ENCODE peak calls at places on chromosomes 16 and 17, in nine cellular contexts. M is K562, G is A549, V is HCT116, H is GM12878, T is H1, O is SK-N-SH, A is endothelial cell of umbilical vein, U is HepG2. N is an unnamed sample.

GRCh38 chr16:79250457-79251098 is 350.0 kb downstream of the MAF start:
- DNase-seq in U (no peak), H (no peak), O (no peak), T (no peak), G (no peak), A (no peak), M (no peak), V (no peak), N (no peak)

GRCh38 chr17:1880851-1881630 is 51.2 kb downstream of the RPA1 start:
- DNase-seq in V (no peak), O (no peak), A (no peak), M (no peak), G (no peak), U (no peak), H (no peak), T (no peak), N (no peak)

GRCh38 chr16:54080524-54081008 is 206.0 kb downstream of the IRX3 start:
- DNase-seq in V (no peak), A (no peak), T (no peak), M (no peak), U (peak; percentile 94), H (no peak), O (no peak), G (peak; percentile 31), N (peak; percentile 71)

GRCh38 chr17:45248132-45248936 is 13.6 kb downstream of the SPATA32 start:
- DNase-seq in G (peak; percentile 81), U (no peak), A (no peak), O (no peak), T (no peak), M (peak; percentile 79), V (no peak), H (no peak), N (peak; percentile 73)

GRCh38 chr16:84484579-84485254 is 19.7 kb downstream of the MEAK7 start:
- DNase-seq in V (peak; percentile 41), U (peak; percentile 62), G (peak; percentile 47), H (no peak), T (no peak), M (peak; percentile 73), O (peak; percentile 77), A (peak; percentile 61), N (peak; percentile 73)

GRCh38 chr16:813916-814412 is 13.4 kb upstream of the GNG13 start:
- DNase-seq in V (no peak), O (no peak), A (no peak), G (no peak), M (no peak), H (no peak), U (no peak), T (no peak), N (no peak)

GRCh38 chr17:78862073-78863023 is 21.7 kb upstream of the USP36 start:
- DNase-seq in A (peak; percentile 95), O (no peak), H (no peak), T (no peak), G (peak; percentile 87), M (peak; percentile 78), U (peak; percentile 62), V (peak; percentile 92), N (peak; percentile 86)

GRCh38 chr16:35516551-35516950 is 2057.1 kb downstream of the TP53TG3F start:
- DNase-seq in G (no peak), H (no peak), A (no peak), V (no peak), M (no peak), U (no peak), T (no peak), O (no peak), N (no peak)

GRCh38 chr16:29745853-29746345 is at the start of gene C16orf54:
- DNase-seq in A (no peak), G (no peak), M (no peak), U (no peak), H (peak; percentile 89), T (no peak), O (no peak), V (no peak), N (peak; percentile 99)

GRCh38 chr17:40548982-40549680 is 16.1 kb downstream of the CCR7 start:
- DNase-seq in U (peak; percentile 96), G (peak; percentile 82), O (peak; percentile 47), T (no peak), H (no peak), V (no peak), M (no peak), A (peak; percentile 87), N (no peak)

GRCh38 chr17:81631482-81631881 is 5.4 kb downstream of the NPLOC4 start:
- DNase-seq in O (no peak), V (no peak), T (no peak), A (no peak), M (no peak), U (no peak), H (no peak), G (no peak), N (no peak)

DNA sequence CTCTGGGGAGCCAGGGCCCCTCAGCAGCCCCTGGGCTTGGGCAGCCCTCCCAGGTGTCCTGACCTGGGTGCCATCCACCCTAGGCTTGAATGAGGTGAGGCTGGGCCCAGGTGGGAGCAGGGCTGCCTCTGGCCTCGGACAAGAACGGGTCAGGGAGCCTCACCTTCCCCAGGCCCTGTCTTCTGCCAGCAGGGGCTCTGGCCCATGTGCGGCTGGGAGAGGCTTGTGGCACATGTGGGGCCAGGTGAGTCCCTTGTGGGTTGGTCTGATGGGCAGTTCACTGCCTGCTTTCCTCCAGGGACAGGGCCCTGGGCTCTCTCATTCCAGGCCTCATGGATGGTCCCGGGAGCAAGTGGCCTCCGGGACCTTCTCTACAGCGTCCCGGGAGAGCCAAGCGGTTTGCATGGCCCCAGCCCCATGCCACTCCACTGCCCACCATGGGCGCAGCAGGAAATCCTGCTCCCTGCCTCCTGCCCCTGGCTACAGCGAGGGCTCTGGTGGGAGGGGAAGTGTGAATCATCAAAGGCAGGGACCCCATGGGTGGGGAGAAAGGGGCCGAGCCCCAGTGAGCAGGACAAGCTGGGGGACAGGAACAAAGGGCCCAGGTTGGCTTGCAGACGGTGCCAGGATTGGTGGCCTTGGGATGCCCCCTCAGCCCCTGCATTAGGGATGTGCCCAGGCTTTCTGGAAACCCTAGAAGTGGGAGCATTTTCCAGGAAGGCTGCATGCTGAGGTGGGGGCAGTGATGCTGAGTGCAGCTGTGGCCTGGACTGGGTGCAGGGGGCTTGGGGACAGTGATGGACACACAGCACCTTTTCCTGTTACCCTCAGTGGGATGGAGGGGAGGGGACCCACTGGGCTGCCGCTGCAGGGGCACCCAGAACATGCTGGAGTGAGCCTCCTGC is 12.2 kb downstream of the VASN start:
- DNase-seq in H (no peak), G (no peak), O (peak; percentile 52), A (peak; percentile 37), U (no peak), M (no peak), T (no peak), V (no peak), N (no peak)
- TF ChIP-seq CTCF in H (no peak), G (no peak), O (no peak), A (no peak), U (no peak), M (no peak), T (no peak), V (no peak), N (no peak)

GRCh38 chr17:60167095-60167741 is 17.4 kb downstream of the CA4 start:
- DNase-seq in U (no peak), A (no peak), O (no peak), M (no peak), V (no peak), G (no peak), H (no peak), T (no peak), N (no peak)
- TF ChIP-seq MAX in U (no peak), A (no peak), O (no peak), M (no peak), V (no peak), G (no peak), H (no peak), T (no peak), N (no peak)

DNA sequence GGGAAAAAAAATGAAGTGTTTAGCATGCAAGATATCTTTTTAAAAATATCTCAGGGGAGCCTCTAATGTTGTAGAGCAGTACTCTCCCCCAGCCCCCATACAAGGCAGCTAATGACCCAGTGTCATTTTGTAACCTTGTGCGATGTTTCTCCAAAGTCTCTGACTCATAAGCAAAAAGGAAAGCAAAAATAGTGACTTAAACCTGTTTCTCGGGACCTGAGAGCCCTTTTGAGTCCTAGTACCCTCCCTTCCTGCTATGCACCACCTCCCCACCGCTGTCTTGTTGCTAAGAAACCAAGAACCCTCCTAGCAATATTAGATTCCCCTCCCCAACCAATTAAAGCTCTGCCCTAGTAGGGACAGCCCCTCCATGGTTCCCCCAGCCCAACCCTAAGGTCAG is 2.8 kb downstream of the MYCBPAP start:
- DNase-seq in A (no peak), O (no peak), M (no peak), U (no peak), V (no peak), G (no peak), T (no peak), H (peak; percentile 83), N (peak; percentile 27)
- H3K4me3 ChIP-seq in A (no peak overlapping the region), O (no peak overlapping the region), M (no peak overlapping the region), U (no peak overlapping the region), V (no peak overlapping the region), G (no peak overlapping the region), T (no peak overlapping the region), H (peak overlapping the region; percentile 57), N (no peak overlapping the region)

DNA sequence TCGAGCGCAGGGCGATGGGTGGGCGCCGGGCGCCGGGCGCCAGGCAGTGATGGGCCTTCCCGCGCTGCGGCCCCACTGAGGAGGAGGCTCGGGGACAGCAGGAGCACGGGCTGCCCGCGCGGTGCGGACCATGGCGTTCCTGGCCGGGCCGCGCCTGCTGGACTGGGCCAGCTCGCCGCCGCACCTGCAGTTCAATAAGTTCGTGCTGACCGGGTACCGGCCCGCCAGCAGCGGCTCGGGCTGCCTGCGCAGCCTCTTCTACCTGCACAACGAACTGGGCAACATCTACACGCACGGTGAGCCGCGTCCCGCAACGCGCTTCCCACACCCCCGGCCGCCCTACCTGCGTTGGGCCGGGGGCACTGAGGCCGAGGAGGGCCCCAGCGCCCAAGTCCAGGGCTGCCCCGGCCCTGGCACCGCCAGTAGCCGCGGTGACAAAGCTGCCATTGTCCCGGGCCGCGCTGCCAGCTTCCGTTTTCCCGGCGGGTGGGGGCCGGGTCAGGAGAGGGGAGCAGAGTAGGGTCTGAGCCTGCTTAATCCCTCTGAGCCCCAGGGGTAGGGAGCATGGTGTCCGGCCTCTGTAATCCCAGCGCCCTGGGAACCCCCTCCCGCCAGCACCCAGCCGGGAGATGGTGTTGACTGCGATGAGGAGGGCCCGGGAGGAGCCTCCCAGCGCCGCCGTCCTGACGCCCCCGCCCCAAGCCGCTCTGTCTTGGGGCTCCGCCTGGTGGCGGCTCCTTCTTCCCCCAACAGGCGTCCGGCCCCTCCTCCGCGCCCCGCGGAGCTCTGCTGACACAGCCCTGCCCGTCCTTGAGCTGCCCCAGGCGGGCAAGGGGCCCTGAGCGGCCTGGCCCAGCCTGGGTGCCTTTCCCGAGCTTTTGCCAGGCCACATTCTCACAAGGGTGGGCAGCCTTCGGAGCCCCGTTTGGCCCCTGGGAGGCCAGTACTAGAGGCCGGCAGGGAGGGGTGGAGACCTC is 685 bp downstream of the PAQR4 start:
- DNase-seq in V (no peak), M (peak; percentile 85), G (peak; percentile 73), O (peak; percentile 85), U (peak; percentile 66), H (no peak), A (peak; percentile 43), T (no peak), N (peak; percentile 92)
- TF ChIP-seq CTCF in V (peak; percentile 64), M (peak; percentile 82), G (peak; percentile 48), O (peak; percentile 55), U (peak; percentile 83), H (peak; percentile 73), A (peak; percentile 60), T (peak; percentile 61), N (peak; percentile 54)

DNA sequence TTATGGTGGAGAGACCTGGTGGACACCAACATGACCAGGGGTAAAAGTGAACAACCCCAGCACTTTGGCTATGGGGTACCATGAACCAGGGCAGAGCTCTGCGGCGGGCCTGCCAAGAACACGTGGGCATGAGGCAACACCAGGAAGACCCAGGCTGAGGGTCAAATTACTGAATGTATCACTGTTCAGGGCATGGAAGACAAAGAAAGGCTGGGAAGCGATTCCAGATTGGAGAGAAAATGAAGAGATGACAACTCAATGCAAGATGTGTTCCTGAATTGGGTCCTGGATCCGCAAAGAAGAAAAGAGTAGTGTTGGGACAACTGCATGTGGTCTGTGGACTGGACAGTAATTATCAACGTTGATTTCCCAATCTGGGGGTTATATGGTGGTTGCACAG is 19.8 kb downstream of the SPHK1 start:
- DNase-seq in M (no peak), V (no peak), O (no peak), T (no peak), H (no peak), A (no peak), G (no peak), U (no peak), N (no peak)
- TF ChIP-seq MAX in M (no peak), V (no peak), O (no peak), T (no peak), H (no peak), A (no peak), G (no peak), U (no peak), N (no peak)

N was measured in NB4.